ENCODE peak calls at places on chromosomes 2 and 18, in seven cellular contexts. M is stimulated activated CD8-positive, alpha-beta memory T cell treated with anti-CD3 and anti-CD28 coated beads, Interleukin-4, amount 100 ng/mL, for 24 hours; R is AG10803; H is ovary; A is GM12891; G is uterus; Y is bronchial epithelial cell. D is an unnamed sample.

GRCh38 chr2:163884416-163884815 is 148.6 kb upstream of the FIGN start:
- DNase-seq in R (no peak), G (no peak), A (no peak), Y (no peak), H (no peak), M (no peak), D (no peak)

GRCh38 chr2:3200420-3200939 is 177.1 kb downstream of the EIPR1 start:
- DNase-seq in Y (no peak), R (peak; percentile 62), M (no peak), H (no peak), G (no peak), A (no peak), D (no peak)

GRCh38 chr18:34039194-34039593 is 185.5 kb downstream of the NOL4 start:
- DNase-seq in H (no peak), G (no peak), R (no peak), M (no peak), A (no peak), Y (no peak), D (peak; percentile 60)

GRCh38 chr2:109260886-109261700 is 132.1 kb downstream of the SH3RF3 start:
- DNase-seq in G (no peak), A (no peak), R (peak; percentile 13), M (no peak), H (no peak), Y (no peak), D (no peak)

GRCh38 chr2:240189686-240190085 is 49.2 kb upstream of the OTOS start:
- DNase-seq in Y (no peak), M (no peak), R (no peak), G (no peak), A (no peak), H (peak; percentile 13), D (no peak)

GRCh38 chr2:135175177-135175576 is 123.1 kb downstream of the RAB3GAP1 start:
- DNase-seq in G (no peak), A (no peak), R (no peak), Y (no peak), M (no peak), H (no peak), D (no peak)

GRCh38 chr2:203951366-203951902 is 14.9 kb downstream of the ICOS start:
- DNase-seq in M (no peak), A (no peak), H (no peak), G (no peak), Y (no peak), R (no peak), D (no peak)

GRCh38 chr18:50647237-50647636 is 87.3 kb downstream of the MAPK4 start:
- DNase-seq in A (no peak), R (no peak), H (no peak), G (no peak), Y (no peak), M (no peak), D (no peak)

GRCh38 chr2:86238354-86238753 is 39.1 kb downstream of the MRPL35 start:
- DNase-seq in H (no peak), M (peak; percentile 19), A (peak; percentile 42), R (no peak), G (no peak), Y (peak; percentile 22), D (no peak)

GRCh38 chr2:118710481-118710880 is 137.0 kb downstream of the EN1 start:
- DNase-seq in A (no peak), Y (no peak), R (no peak), G (no peak), M (no peak), H (no peak), D (no peak)

GRCh38 chr2:121790276-121790956 is 35.0 kb downstream of the TSN start:
- DNase-seq in H (no peak), R (peak; percentile 86), Y (peak; percentile 98), M (no peak), A (no peak), G (no peak), D (peak; percentile 97)

GRCh38 chr2:234546770-234547169 is 49.9 kb upstream of the ARL4C start:
- DNase-seq in Y (no peak), H (no peak), A (no peak), R (no peak), M (no peak), G (no peak), D (no peak)

GRCh38 chr18:79845164-79845563 is 47.4 kb downstream of the KCNG2 start:
- DNase-seq in G (no peak), R (no peak), M (no peak), A (no peak), Y (no peak), H (no peak), D (no peak)

GRCh38 chr2:162732946-162733698 is 105.4 kb downstream of the KCNH7 start:
- DNase-seq in R (no peak), A (no peak), Y (peak; percentile 93), G (no peak), H (no peak), M (no peak), D (peak; percentile 42)

GRCh38 chr2:25877431-25878360 is 591 bp downstream of the ASXL2 start:
- DNase-seq in M (peak; percentile 27), R (peak; percentile 42), A (peak; percentile 37), Y (peak; percentile 68), H (peak; percentile 58), G (peak; percentile 24), D (peak; percentile 78)

D was measured in renal cortical epithelial cell.